ENCODE peak calls at places on chromosomes 5 and 9, in seven cellular contexts. I, Q, T, E, K, X and D are unnamed samples.

GRCh38 chr5:167964529-167964928 is 326.9 kb upstream of the WWC1 start:
- DNase-seq in Q (no peak), I (no peak), E (no peak), X (no peak), K (no peak), T (peak), D (no peak)

GRCh38 chr5:156328766-156329165 is 1.8 kb downstream of the SGCD start:
- DNase-seq in Q (no peak), E (no peak), K (no peak), X (no peak), T (no peak), I (no peak), D (no peak)

GRCh38 chr9:37732086-37732744 is 21.4 kb upstream of the TRMT10B start:
- DNase-seq in X (no peak), I (no peak), T (no peak), Q (no peak), K (no peak), E (no peak), D (no peak)

GRCh38 chr9:105712297-105712696 is 18.0 kb downstream of the TMEM38B start:
- DNase-seq in I (no peak), K (no peak), X (no peak), T (no peak), E (no peak), Q (no peak), D (no peak)

GRCh38 chr5:8842906-8843590 is 702.8 kb downstream of the SEMA5A start:
- DNase-seq in X (no peak), E (no peak), Q (no peak), K (no peak), I (no peak), T (no peak), D (peak)

GRCh38 chr5:151966046-151966445 is 41.4 kb upstream of the GLRA1 start:
- DNase-seq in X (no peak), T (no peak), I (no peak), Q (no peak), E (no peak), K (no peak), D (no peak)

GRCh38 chr9:100474082-100474949 is 1.4 kb downstream of the TMEFF1 start:
- DNase-seq in K (no peak), X (no peak), T (peak), Q (peak), E (peak), I (no peak), D (no peak)

GRCh38 chr9:76646249-76646648 is 118.0 kb upstream of the PCA3 start:
- DNase-seq in I (no peak), E (no peak), K (no peak), X (no peak), Q (no peak), T (no peak), D (no peak)

GRCh38 chr9:135926402-135927194 is 19.3 kb upstream of the CAMSAP1 start:
- DNase-seq in I (no peak), E (no peak), Q (no peak), K (peak), X (peak), T (no peak), D (peak)

GRCh38 chr5:67770431-67771025 is 445.0 kb upstream of the PIK3R1 start:
- DNase-seq in I (no peak), X (peak), E (no peak), Q (no peak), K (no peak), T (no peak), D (no peak)

GRCh38 chr9:22097712-22098111 is 88.6 kb upstream of the CDKN2B start:
- DNase-seq in K (no peak), E (no peak), X (no peak), T (no peak), Q (no peak), I (no peak), D (peak)

GRCh38 chr5:55897905-55898304 is 46.7 kb downstream of the IL31RA start:
- DNase-seq in K (no peak), Q (no peak), X (peak), T (no peak), I (peak), E (no peak), D (peak)

GRCh38 chr5:109928046-109928445 is 238.3 kb downstream of the MAN2A1 start:
- DNase-seq in I (no peak), X (no peak), E (no peak), T (no peak), K (no peak), Q (no peak), D (no peak)

GRCh38 chr5:133582971-133583370 is 29.4 kb downstream of the FSTL4 start:
- DNase-seq in I (no peak), X (no peak), Q (no peak), K (no peak), E (no peak), T (no peak), D (no peak)

GRCh38 chr9:121884057-121884512 is 209.0 kb downstream of the TTLL11 start:
- DNase-seq in K (no peak), Q (no peak), T (peak), I (no peak), E (no peak), X (no peak), D (no peak)

GRCh38 chr5:18276939-18277338 is 642.7 kb downstream of the TAF11L14 start:
- DNase-seq in Q (no peak), I (no peak), T (no peak), X (no peak), E (no peak), K (no peak), D (no peak)

GRCh38 chr5:10595305-10595677 is 31.4 kb downstream of the ANKRD33B start:
- DNase-seq in Q (no peak), E (no peak), T (no peak), X (no peak), K (no peak), I (no peak), D (peak)

GRCh38 chr5:171629221-171630005 is 156.2 kb upstream of the SMIM23 start:
- DNase-seq in K (no peak), T (peak), E (no peak), X (no peak), Q (no peak), I (no peak), D (no peak)

GRCh38 chr5:21711854-21712752 is 1141.0 kb downstream of the CDH12 start:
- DNase-seq in X (no peak), E (peak), I (no peak), K (no peak), T (peak), Q (no peak), D (no peak)

GRCh38 chr5:14299666-14300065 is 156.5 kb downstream of the TRIO start:
- DNase-seq in K (no peak), I (no peak), E (no peak), Q (no peak), X (no peak), T (no peak), D (no peak)

GRCh38 chr9:126397056-126397455 is 70.4 kb downstream of the MVB12B start:
- DNase-seq in X (no peak), T (no peak), I (no peak), E (no peak), Q (peak), K (no peak), D (no peak)

GRCh38 chr9:77978086-77978781 is 53.4 kb downstream of the GNAQ start:
- DNase-seq in E (no peak), T (no peak), Q (no peak), X (no peak), I (no peak), K (no peak), D (no peak)

GRCh38 chr5:40333459-40334241 is 346.1 kb upstream of the PTGER4 start:
- DNase-seq in T (no peak), I (no peak), Q (no peak), K (no peak), X (no peak), E (no peak), D (peak)

GRCh38 chr9:86494644-86495081 is 140.5 kb upstream of the TUT7 start:
- DNase-seq in T (no peak), K (no peak), E (no peak), X (no peak), Q (no peak), I (no peak), D (peak)

GRCh38 chr9:78004478-78005229 is 27.0 kb downstream of the GNAQ start:
- DNase-seq in Q (peak), I (no peak), E (no peak), K (no peak), X (peak), T (peak), D (no peak)

GRCh38 chr5:14879985-14880589 is 8.5 kb upstream of the ANKH start:
- DNase-seq in I (no peak), Q (no peak), X (no peak), E (no peak), T (no peak), K (no peak), D (peak)

GRCh38 chr9:95504053-95504963 is 12.5 kb downstream of the PTCH1 start:
- DNase-seq in K (no peak), Q (peak), I (no peak), E (peak), T (peak), X (peak), D (peak)

GRCh38 chr9:127805620-127806019 is 2.9 kb downstream of the FPGS start:
- DNase-seq in X (no peak), Q (peak), K (no peak), I (no peak), T (peak), E (peak), D (peak)

GRCh38 chr9:134716067-134716466 is 74.5 kb downstream of the COL5A1 start:
- DNase-seq in K (no peak), I (no peak), E (no peak), X (no peak), T (no peak), Q (no peak), D (no peak)

GRCh38 chr5:93899026-93899600 is 157.7 kb upstream of the POU5F2 start:
- DNase-seq in E (no peak), X (no peak), I (no peak), K (no peak), Q (peak), T (peak), D (no peak)

GRCh38 chr5:78843436-78843835 is 141.7 kb downstream of the ARSB start:
- DNase-seq in K (no peak), Q (no peak), I (no peak), X (no peak), E (no peak), T (no peak), D (no peak)

GRCh38 chr5:149062371-149063016 is 368 bp downstream of the SH3TC2 start:
- DNase-seq in Q (no peak), E (no peak), T (no peak), X (no peak), I (no peak), K (no peak), D (peak)

GRCh38 chr5:103617090-103617489 is 54.5 kb upstream of the NUDT12 start:
- DNase-seq in I (no peak), Q (no peak), E (no peak), T (no peak), X (peak), K (no peak), D (no peak)

GRCh38 chr5:121819661-121820261 is 31.9 kb upstream of the FTMT start:
- DNase-seq in E (no peak), T (no peak), X (no peak), K (no peak), I (no peak), Q (no peak), D (no peak)

GRCh38 chr9:101566904-101567724 is 27.7 kb downstream of the PPP3R2 start:
- DNase-seq in I (no peak), K (no peak), E (no peak), Q (peak), X (peak), T (peak), D (peak)

GRCh38 chr5:150301901-150302300 is 804 bp downstream of the ARSI start:
- DNase-seq in E (no peak), T (peak), K (no peak), X (no peak), I (no peak), Q (no peak), D (no peak)
- H3K4me3 ChIP-seq in E (peak), T (peak), K (peak), X (no peak), I (peak), Q (no peak), D (peak)

DNA sequence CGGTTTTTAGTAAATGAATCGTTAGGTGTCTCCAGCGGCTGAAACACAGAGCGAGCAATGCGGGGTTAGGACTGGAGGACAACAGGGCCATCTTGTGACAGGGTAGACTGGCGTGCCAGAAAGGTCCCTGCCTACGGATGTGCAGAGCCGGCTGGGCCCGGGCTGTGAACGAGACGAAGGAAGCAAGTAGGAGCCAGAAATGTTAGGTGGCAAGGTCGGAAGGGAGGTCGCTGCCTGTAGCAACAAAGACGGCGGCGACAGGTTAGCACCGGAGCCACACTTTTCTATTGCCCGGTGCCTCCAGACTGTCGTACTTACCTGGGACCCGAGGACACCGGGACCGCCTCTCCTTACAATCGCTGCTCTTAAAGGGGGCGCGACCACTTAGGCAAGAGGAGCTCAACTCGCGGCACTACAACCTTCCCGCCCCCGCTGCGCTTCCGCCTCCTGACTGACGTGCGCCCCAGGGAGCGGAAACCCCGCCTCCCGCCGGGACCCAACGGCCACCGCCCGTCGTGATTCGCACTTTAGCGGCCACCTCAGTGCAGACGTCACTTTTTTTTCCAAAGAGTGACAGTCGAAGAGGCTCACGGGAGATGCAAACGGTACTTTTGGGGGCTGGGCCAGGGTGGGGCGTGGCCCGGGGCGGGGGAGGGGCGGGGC is at the start of gene INIP:
- DNase-seq in Q (peak), X (peak), K (peak), I (peak), T (peak), E (peak), D (peak)
- TF ChIP-seq CTCF in Q (peak), X (no peak), K (peak), I (peak), T (peak), E (no peak), D (no peak)

DNA sequence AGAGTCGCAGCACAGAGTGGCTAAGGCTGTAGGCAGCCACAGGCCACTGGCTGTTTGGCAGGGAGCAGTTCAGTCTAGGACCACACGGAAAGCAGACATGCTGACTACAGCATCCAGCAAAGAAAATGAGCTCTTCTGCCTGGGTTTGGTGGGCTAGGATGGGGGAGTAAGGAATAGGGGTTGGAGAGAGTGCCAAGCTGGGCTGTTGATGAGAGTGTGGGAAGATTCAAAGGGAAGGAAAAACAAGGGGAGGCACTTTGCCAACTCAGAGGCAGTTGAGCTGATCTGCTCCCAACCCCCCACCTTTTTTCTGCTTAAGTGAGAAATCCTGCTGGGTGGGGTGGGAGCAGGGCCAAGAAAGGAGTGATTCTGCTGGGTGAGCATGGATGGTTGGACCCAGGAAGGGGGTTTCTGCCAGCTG is 35.9 kb downstream of the SVEP1 start:
- DNase-seq in T (peak), X (peak), I (no peak), Q (no peak), E (no peak), K (no peak), D (no peak)
- H3K4me3 ChIP-seq in T (no peak), X (no peak), I (no peak), Q (no peak), E (no peak), K (no peak), D (no peak)

GRCh38 chr5:136075339-136075885 is 46.6 kb downstream of the TGFBI start:
- DNase-seq in T (peak), E (no peak), X (no peak), K (no peak), Q (peak), I (no peak), D (peak)
- TF ChIP-seq CTCF in T (peak), E (no peak), X (no peak), K (no peak), Q (peak), I (no peak), D (no peak)

DNA sequence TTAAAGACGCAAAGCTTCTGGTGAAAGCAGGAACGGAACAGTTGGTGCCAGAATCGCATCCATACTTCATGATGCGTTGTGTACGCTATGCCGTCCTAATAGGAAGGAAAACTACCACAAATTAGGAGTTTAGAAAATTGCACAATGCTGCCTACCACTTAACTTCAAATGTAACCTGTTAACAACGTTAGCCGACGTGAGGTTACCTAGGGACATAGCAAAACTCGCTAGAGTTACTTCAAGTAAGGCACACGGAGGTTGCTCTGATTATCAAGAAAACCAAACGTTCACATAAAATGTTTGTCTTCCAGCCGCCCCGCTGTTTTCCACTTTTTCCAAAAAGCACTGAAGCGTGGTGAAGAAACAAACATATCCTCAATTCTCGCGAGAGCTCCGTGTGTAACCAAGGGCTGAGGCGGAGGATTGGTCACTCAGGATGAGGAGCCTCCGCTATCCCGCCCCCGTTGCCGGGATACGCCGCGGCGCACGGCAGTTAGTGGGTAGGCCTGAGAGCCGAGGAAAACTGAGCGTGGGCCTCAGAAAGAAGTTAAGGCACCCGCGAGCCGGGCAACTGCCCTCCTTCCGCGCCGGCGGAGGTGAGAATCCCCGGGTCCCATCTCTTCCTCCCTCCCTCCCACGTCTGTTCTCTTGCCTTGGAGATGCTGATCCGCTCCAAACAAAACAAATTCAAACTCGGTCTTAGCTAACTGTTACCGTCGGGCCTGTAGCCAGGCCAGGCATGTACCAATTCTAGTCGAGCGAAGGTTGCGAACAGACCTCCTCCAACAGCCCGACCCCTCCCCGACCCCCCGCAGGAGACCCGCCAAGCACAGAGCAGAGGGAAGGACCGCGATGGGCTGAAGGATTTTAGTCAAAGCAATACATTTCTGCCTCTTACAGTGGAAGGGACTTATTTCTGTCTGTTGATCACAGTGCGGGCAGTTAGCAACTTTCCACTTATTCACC is at the start of gene IFT74:
- DNase-seq in E (peak), Q (peak), X (peak), T (peak), K (peak), I (peak), D (peak)
- H3K4me3 ChIP-seq in E (peak), Q (peak), X (peak), T (peak), K (peak), I (peak), D (peak)

GRCh38 chr5:33363537-33363936 is 77.2 kb upstream of the TARS1 start:
- DNase-seq in E (no peak), X (peak), K (no peak), Q (no peak), T (no peak), I (no peak), D (peak)
- TF ChIP-seq CTCF in E (no peak), X (no peak), K (no peak), Q (no peak), T (no peak), I (no peak), D (no peak)

DNA sequence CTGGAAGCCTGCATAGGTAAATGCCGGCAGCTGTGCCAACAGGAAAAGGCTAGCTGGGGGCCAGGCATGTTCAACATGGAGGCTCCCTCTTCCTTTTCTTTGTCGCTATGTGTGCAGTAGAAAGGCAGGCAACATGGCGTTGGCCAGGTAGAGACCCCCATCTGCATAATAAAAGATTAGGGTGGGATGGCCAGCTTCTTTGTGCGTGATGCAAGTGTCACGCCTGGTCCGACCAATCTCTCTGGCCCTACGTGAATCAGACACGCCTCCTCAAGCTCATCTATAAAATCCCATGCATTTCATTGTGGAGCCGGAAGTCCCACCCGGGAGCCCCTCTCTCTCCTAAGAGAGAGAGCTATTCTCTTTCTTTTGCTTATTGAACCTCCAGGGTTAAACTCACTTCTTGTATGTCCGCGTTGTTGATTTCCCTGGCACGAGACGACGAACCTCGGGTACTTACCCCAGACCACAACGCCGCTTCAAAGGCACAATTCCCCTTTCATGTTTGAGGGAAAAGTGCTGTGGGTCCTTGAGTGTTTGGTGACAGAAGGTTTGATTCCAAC is 25.0 kb upstream of the C5orf47 start:
- DNase-seq in T (peak), Q (no peak), K (no peak), E (no peak), X (no peak), I (no peak), D (peak)
- H3K4me3 ChIP-seq in T (peak), Q (no peak), K (peak), E (no peak), X (no peak), I (no peak), D (peak)